ENCODE peak calls at places on chromosome 17, in seven cellular contexts. C, O, J, Y, Q, B and H are unnamed samples. For H3K9me3 and H3K4me1, the result is how much of the 10 kb centered on the place peaks cover.

GRCh38 chr17:34389343-34389742 is 26.3 kb upstream of the CCL1 start:
- DNase-seq in J (no peak), O (no peak), C (no peak), Y (no peak), Q (peak), B (no peak), H (no peak)

GRCh38 chr17:14301761-14302401 is 1.0 kb downstream of the HS3ST3B1 start:
- DNase-seq in B (peak), J (no peak), C (peak), O (peak), Q (peak), Y (peak), H (peak)

GRCh38 chr17:44314869-44315661 is 6.7 kb downstream of the RUNDC3A start:
- DNase-seq in B (peak), Y (peak), Q (peak), O (no peak), C (no peak), J (no peak), H (no peak)

GRCh38 chr17:45688820-45689219 is 95.3 kb upstream of the CRHR1 start:
- DNase-seq in Y (no peak), J (no peak), C (no peak), Q (no peak), B (no peak), O (no peak), H (no peak)

GRCh38 chr17:74870512-74870911 is 2.3 kb downstream of the FDXR start:
- DNase-seq in J (peak), O (peak), Q (no peak), C (peak), B (no peak), Y (no peak), H (no peak)

GRCh38 chr17:29590979-29591736 is 1.7 kb upstream of the GIT1 start:
- DNase-seq in C (peak), O (no peak), Y (peak), J (peak), Q (peak), B (peak), H (peak)

GRCh38 chr17:49618112-49618611 is 42.5 kb downstream of the NXPH3 start:
- DNase-seq in Q (no peak), Y (no peak), J (no peak), O (no peak), C (peak), B (no peak), H (no peak)

GRCh38 chr17:75889454-75889853 is 7.3 kb downstream of the TRIM65 start:
- DNase-seq in Y (no peak), O (no peak), J (no peak), Q (no peak), B (no peak), C (no peak), H (no peak)

GRCh38 chr17:66835476-66835875 is 559 bp downstream of the CACNG5 start:
- DNase-seq in C (no peak), O (no peak), B (no peak), J (no peak), Y (no peak), Q (no peak), H (no peak)

GRCh38 chr17:47277921-47278320 is 24.3 kb downstream of the ITGB3 start:
- DNase-seq in Y (no peak), O (no peak), Q (no peak), C (peak), B (no peak), J (no peak), H (no peak)

GRCh38 chr17:74430706-74431567 is 951 bp upstream of the GPRC5C start:
- DNase-seq in Y (peak), O (peak), Q (peak), B (peak), J (peak), C (peak), H (peak)

GRCh38 chr17:12180644-12181261 is 160.1 kb downstream of the MAP2K4 start:
- DNase-seq in Q (peak), O (peak), Y (peak), J (peak), B (peak), C (peak), H (no peak)

GRCh38 chr17:3845361-3845753 is 689 bp downstream of the NCBP3 start:
- DNase-seq in C (no peak), J (no peak), Q (peak), O (no peak), B (no peak), Y (no peak), H (no peak)

GRCh38 chr17:3828151-3828851 is 17.7 kb downstream of the NCBP3 start:
- DNase-seq in B (no peak), Y (no peak), J (no peak), C (peak), Q (no peak), O (no peak), H (no peak)

GRCh38 chr17:76511562-76512365 is 10.5 kb upstream of the RHBDF2 start:
- DNase-seq in Y (no peak), C (no peak), J (no peak), O (no peak), Q (no peak), B (no peak), H (no peak)

GRCh38 chr17:16517477-16517876 is 25.5 kb upstream of the LRRC75A start:
- DNase-seq in J (no peak), Q (no peak), C (no peak), O (no peak), Y (no peak), B (no peak), H (no peak)

GRCh38 chr17:37065486-37066321 is 117.0 kb downstream of the AATF start:
- DNase-seq in B (no peak), Q (no peak), J (no peak), O (no peak), Y (no peak), C (no peak), H (no peak)

GRCh38 chr17:29618272-29619065 is 4.2 kb downstream of the CORO6 start:
- DNase-seq in B (no peak), J (no peak), Y (no peak), O (no peak), Q (no peak), C (no peak), H (no peak)

GRCh38 chr17:70408768-70409167 is 239.4 kb downstream of the KCNJ2 start:
- DNase-seq in B (no peak), C (no peak), Y (no peak), O (no peak), J (no peak), Q (no peak), H (no peak)

GRCh38 chr17:70405492-70406220 is 236.3 kb downstream of the KCNJ2 start:
- DNase-seq in O (no peak), Y (no peak), Q (no peak), J (no peak), B (peak), C (peak), H (no peak)

GRCh38 chr17:70407501-70407900 is 238.2 kb downstream of the KCNJ2 start:
- DNase-seq in C (peak), J (no peak), Y (no peak), Q (no peak), B (no peak), O (no peak), H (no peak)
- H3K9me3 ChIP-seq in C (under half), J (under half), Y (under half), Q (under half), B (under half), O (under half), H (under half)

GRCh38 chr17:39627717-39628516 is 1.2 kb downstream of the PPP1R1B start:
- DNase-seq in Q (peak), Y (no peak), C (no peak), J (no peak), O (no peak), B (no peak), H (no peak)

GRCh38 chr17:39627170-39627716 is 491 bp downstream of the PPP1R1B start:
- DNase-seq in Y (no peak), B (no peak), O (no peak), J (no peak), C (no peak), Q (no peak), H (no peak)

GRCh38 chr17:39629494-39629880 is 2.7 kb downstream of the PPP1R1B start:
- DNase-seq in O (no peak), B (no peak), Q (peak), C (no peak), J (no peak), Y (no peak), H (no peak)

GRCh38 chr17:39629894-39630293 is 3.1 kb downstream of the PPP1R1B start:
- DNase-seq in J (no peak), Q (peak), Y (no peak), C (no peak), B (no peak), O (no peak), H (no peak)

GRCh38 chr17:39628655-39629493 is 2.1 kb downstream of the PPP1R1B start:
- DNase-seq in J (no peak), B (no peak), O (no peak), Y (peak), Q (peak), C (no peak), H (no peak)
- H3K4me1 ChIP-seq in J (under half), B (under half), O (under half), Y (half or more), Q (half or more), C (under half), H (under half)

GRCh38 chr17:48552453-48553189 is 7.7 kb upstream of the HOXB2 start:
- DNase-seq in C (peak), Y (no peak), Q (no peak), O (no peak), J (no peak), B (no peak), H (no peak)
- TF ChIP-seq POLR2A in C (no peak), Y (no peak), Q (peak), O (no peak), J (no peak), B (no peak), H (no peak)

GRCh38 chr17:53765609-53766008 is 57.1 kb upstream of the KIF2B start:
- DNase-seq in Q (no peak), Y (no peak), C (no peak), O (no peak), B (no peak), J (no peak), H (no peak)
- H3K9me3 ChIP-seq in Q (under half), Y (under half), C (under half), O (under half), B (under half), J (under half), H (under half)

GRCh38 chr17:42522263-42522790 is 13.7 kb upstream of the NAGLU start:
- DNase-seq in J (no peak), Q (no peak), C (no peak), Y (no peak), O (peak), B (no peak), H (peak)

GRCh38 chr17:42521666-42522262 is 14.3 kb upstream of the NAGLU start:
- DNase-seq in O (peak), C (no peak), Q (no peak), J (no peak), Y (no peak), B (no peak), H (peak)

GRCh38 chr17:42519546-42520444 is 16.2 kb upstream of the NAGLU start:
- DNase-seq in B (peak), C (peak), Q (peak), O (peak), J (peak), Y (peak), H (peak)

GRCh38 chr17:42520540-42520951 is 15.5 kb upstream of the NAGLU start:
- DNase-seq in J (no peak), O (peak), Y (no peak), Q (no peak), C (no peak), B (no peak), H (peak)

DNA sequence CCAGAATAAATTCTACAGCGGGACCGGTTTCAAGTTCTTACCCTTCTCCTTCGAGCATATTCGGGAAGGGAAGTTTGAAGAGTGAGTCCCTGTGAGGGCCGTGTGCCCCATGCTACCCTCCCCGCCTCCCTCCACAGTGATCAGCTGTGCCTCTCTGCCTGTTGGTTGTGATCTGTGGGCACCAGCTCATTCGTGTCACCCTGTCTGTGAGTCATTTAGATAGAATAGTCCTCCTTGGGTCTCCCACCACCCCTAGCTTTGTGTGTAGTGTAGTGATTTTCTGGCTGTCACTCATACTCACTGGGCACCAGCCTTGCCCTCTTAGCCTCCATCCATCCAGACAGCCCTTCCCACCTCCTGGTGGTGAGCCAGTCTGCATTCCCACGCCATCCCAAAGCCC is 15.0 kb upstream of the NAGLU start:
- DNase-seq in O (no peak), B (no peak), Q (no peak), C (no peak), J (no peak), Y (no peak), H (peak)
- H3K4me1 ChIP-seq in O (half or more), B (half or more), Q (half or more), C (half or more), J (half or more), Y (under half), H (half or more)

DNA sequence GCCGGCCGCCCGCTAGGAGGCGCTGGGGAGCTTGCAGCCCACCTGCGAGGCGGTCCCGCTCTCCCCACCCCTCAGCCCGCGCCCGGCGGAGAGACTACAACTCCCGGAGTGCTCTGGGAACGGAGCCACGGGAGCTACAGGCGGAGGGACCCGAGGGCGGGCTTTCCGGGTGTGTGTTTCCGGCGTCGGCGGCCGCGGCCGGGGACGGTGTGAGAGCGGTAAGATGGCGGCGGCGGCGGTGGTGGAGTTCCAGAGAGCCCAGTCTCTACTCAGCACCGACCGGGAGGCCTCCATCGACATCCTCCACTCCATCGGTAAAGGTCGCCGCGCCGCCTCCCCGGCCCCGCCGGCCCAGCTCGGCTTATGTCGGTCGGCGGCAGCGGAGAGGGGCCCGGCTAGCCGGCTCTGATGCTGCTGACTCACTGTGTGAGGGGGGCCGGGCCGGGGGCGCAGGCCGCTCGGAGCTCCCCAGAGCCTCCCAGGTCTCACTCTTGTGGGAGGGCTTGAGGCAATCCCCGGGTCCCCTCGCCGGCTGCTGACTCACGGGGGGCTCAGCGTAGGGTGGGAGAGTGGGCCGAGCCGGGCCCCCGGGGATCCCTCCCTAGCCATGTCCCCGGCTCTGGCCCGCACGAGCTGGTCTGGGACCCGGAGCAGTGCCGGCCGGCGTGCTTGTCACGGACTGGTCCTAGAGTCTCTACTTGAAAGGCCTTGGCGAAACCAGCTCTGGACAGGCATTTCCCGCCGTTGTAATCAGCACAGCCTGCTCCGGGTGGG is at the start of gene PSMD11:
- DNase-seq in B (peak), J (peak), C (peak), Q (peak), Y (peak), O (peak), H (peak)
- TF ChIP-seq POLR2A in B (peak), J (peak), C (peak), Q (peak), Y (no peak), O (peak), H (no peak)